ENCODE peak calls at places on chromosomes 7 and 10, in six cellular contexts. D is IMR-90, B is H9, E is H1, G is mesenchymal stem cell, Q is neuronal stem cell. S is an unnamed sample.

GRCh38 chr7:150451097-150451793 is 815 bp downstream of the GIMAP8 start:
- DNase-seq in D (no peak), B (no peak), E (no peak), G (no peak), Q (no peak), S (no peak)

GRCh38 chr10:22265839-22266537 is 48.2 kb upstream of the EBLN1 start:
- DNase-seq in D (no peak), B (no peak), E (no peak), G (no peak), Q (no peak), S (no peak)

GRCh38 chr10:11881477-11882417 is 58.6 kb downstream of the PROSER2 start:
- DNase-seq in D (peak; percentile 23), B (peak; percentile 80), E (peak; percentile 65), G (no peak), Q (no peak), S (peak; percentile 91)

GRCh38 chr10:80276335-80276734 is 13.1 kb downstream of the MAT1A start:
- DNase-seq in D (no peak), B (no peak), E (no peak), G (no peak), Q (no peak), S (no peak)

GRCh38 chr10:90023950-90024349 is 322.6 kb downstream of the KIF20B start:
- DNase-seq in D (no peak), B (no peak), E (no peak), G (no peak), Q (no peak), S (no peak)

GRCh38 chr7:158073845-158074840 is 513.5 kb downstream of the PTPRN2 start:
- DNase-seq in D (no peak), B (no peak), E (no peak), G (no peak), Q (no peak), S (no peak)

GRCh38 chr7:67573639-67574038 is 577.0 kb downstream of the TYW1 start:
- DNase-seq in D (no peak), B (no peak), E (no peak), G (no peak), Q (no peak), S (no peak)

GRCh38 chr7:8278183-8278582 is 16.2 kb upstream of the ICA1 start:
- DNase-seq in D (no peak), B (no peak), E (no peak), G (no peak), Q (no peak), S (no peak)

DNA sequence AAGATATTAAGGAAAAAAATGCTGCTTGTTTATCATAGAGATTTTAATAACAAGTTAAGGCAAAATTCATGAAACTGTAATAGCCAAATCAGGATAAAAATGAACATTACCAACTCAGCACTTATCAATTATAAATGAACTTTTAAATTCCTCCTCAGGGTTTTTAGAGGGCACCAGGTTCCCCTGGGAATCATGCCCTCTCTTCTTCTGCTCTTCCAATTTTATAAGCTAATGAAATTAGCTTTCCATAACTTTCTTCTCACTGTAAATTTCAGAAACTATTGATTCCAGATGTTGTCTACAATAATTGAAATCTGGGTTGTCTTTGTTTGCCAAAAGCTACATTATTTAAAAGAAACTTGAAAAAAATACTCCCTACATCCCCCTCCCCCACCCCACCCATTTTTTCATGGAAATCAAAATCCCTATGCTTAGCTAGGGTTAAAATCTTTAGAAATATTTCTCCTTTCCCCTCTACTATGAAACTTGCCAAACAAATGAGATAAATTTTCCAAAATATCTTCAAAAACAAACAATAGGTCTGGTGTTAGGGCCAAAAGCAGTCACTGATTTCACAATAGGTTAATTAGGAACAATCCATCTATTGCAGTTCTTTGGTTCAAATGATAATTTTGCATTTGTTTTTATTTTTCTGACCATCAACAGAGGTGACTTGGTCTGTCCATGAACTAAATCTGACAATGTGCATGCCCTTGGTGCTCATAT is 187.7 kb downstream of the DOCK4 start:
- DNase-seq in D (no peak), B (no peak), E (no peak), G (no peak), Q (no peak), S (no peak)
- H3K14ac ChIP-seq in D (no peak overlapping the region), B (no peak overlapping the region), E (no peak overlapping the region), G (no peak overlapping the region), Q (no peak overlapping the region), S (no peak overlapping the region)

GRCh38 chr10:100802607-100803006 is 57.2 kb downstream of the PAX2 start:
- DNase-seq in D (no peak), B (no peak), E (no peak), G (no peak), Q (no peak), S (peak; percentile 79)
- H3K14ac ChIP-seq in D (no peak overlapping the region), B (no peak overlapping the region), E (no peak overlapping the region), G (no peak overlapping the region), Q (no peak overlapping the region), S (no peak overlapping the region)

DNA sequence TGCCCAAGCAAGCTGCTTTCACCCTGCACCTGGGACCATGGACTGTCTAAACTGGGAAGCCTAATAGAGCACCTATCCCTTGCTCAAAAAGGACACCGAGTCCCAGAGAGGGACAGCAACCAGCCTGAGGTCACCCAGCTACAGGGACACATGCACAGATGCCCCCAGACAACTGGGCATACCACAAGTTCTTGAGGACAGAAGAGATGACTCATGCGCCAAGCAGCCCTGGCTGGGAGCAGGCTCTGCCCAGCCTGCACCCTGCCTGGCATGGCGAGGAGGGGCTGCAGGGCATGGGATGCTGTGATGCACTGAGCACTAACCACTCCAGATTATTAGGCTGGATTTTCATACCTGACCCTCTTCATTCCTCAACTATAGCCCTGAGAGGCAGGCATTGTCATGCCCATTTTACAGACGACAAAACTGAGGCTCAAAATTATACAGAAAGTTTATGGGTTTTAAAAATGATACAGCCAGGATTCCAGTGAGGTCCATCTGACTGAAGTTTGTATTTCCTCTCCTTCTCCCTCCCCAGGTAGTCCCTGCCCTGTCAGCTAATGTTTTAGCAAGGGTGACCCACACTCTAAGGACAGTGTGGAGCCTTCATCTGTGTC is 289.3 kb upstream of the ZMIZ1 start:
- DNase-seq in D (no peak), B (no peak), E (no peak), G (no peak), Q (no peak), S (no peak)
- H3K14ac ChIP-seq in D (no peak overlapping the region), B (no peak overlapping the region), E (no peak overlapping the region), G (no peak overlapping the region), Q (peak overlapping the region; percentile 32), S (no peak overlapping the region)

GRCh38 chr10:123945506-123945905 is 53.9 kb upstream of the CPXM2 start:
- DNase-seq in D (peak; percentile 2), B (peak; percentile 42), E (no peak), G (peak; percentile 21), Q (no peak), S (peak; percentile 37)
- H3K14ac ChIP-seq in D (no peak overlapping the region), B (no peak overlapping the region), E (no peak overlapping the region), G (no peak overlapping the region), Q (no peak overlapping the region), S (no peak overlapping the region)

GRCh38 chr10:63525021-63525420 is 3.8 kb downstream of the REEP3 start:
- DNase-seq in D (no peak), B (no peak), E (no peak), G (no peak), Q (no peak), S (peak; percentile 54)

GRCh38 chr10:63522129-63522687 is 1.0 kb downstream of the REEP3 start:
- DNase-seq in D (peak; percentile 47), B (no peak), E (peak; percentile 76), G (peak; percentile 65), Q (no peak), S (no peak)

GRCh38 chr10:63521389-63522128 is at the start of gene REEP3:
- DNase-seq in D (peak; percentile 75), B (peak; percentile 80), E (peak; percentile 85), G (peak; percentile 80), Q (peak; percentile 79), S (peak; percentile 54)

GRCh38 chr10:63520463-63521388 is 475 bp upstream of the REEP3 start:
- DNase-seq in D (peak; percentile 28), B (peak; percentile 70), E (peak; percentile 74), G (peak; percentile 72), Q (peak; percentile 57), S (peak; percentile 50)

DNA sequence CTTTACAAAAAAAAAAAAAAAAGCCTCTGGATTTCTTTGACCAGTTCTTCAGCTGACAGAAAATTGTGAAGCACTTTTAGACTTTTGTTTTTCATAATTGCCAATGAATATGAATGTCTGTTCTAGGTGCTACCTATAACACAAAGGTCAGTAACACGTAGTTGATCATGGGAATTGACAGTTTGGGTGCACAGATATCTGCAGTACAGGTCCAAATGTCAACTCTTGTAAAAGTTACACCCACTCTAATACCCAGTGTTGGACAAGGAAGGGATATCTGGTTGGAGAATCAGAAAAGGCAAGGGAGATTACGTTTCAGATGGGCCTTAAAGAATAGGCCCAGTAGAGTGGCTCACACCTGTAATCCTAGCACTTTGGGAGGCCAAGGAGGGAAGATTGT is 1.8 kb downstream of the REEP3 start:
- DNase-seq in D (no peak), B (no peak), E (no peak), G (no peak), Q (no peak), S (no peak)
- H3K14ac ChIP-seq in D (peak overlapping the region; percentile 30), B (no peak overlapping the region), E (no peak overlapping the region), G (no peak overlapping the region), Q (no peak overlapping the region), S (no peak overlapping the region)